ENCODE peak calls at places on chromosome 21, in ten cellular contexts. One of them, this sample, is unnamed. For H3K4me1, the result is how much of the 10 kb centered on the place peaks cover.

GRCh38 chr21:46092811-46093667 is 4.9 kb upstream of the COL6A2 start:
- DNase-seq in lung: no peak
- DNase-seq in lower lobe of right lung: no peak
- DNase-seq in CD4-positive, CD25-positive, alpha-beta regulatory T cell: no peak
- DNase-seq in upper lobe of right lung: peak
- DNase-seq in heart right ventricle: no peak
- DNase-seq in fibroblast of lung: no peak
- DNase-seq in sigmoid colon: peak
- DNase-seq in CD8-positive, alpha-beta memory T cell: no peak
- DNase-seq in IMR-90: no peak
- DNase-seq in this sample: peak

GRCh38 chr21:39088831-39089380 is 94.3 kb downstream of the PSMG1 start:
- DNase-seq in heart right ventricle: no peak
- DNase-seq in upper lobe of right lung: no peak
- DNase-seq in lower lobe of right lung: no peak
- DNase-seq in CD8-positive, alpha-beta memory T cell: no peak
- DNase-seq in fibroblast of lung: peak
- DNase-seq in lung: no peak
- DNase-seq in sigmoid colon: no peak
- DNase-seq in CD4-positive, CD25-positive, alpha-beta regulatory T cell: no peak
- DNase-seq in IMR-90: peak
- DNase-seq in this sample: peak

GRCh38 chr21:36847189-36847588 is 119.3 kb downstream of the HLCS start:
- DNase-seq in CD8-positive, alpha-beta memory T cell: no peak
- DNase-seq in sigmoid colon: no peak
- DNase-seq in fibroblast of lung: peak
- DNase-seq in heart right ventricle: no peak
- DNase-seq in upper lobe of right lung: no peak
- DNase-seq in lung: no peak
- DNase-seq in lower lobe of right lung: no peak
- DNase-seq in IMR-90: peak
- DNase-seq in CD4-positive, CD25-positive, alpha-beta regulatory T cell: no peak
- DNase-seq in this sample: no peak

GRCh38 chr21:27382404-27382803 is 415.5 kb upstream of the ADAMTS5 start:
- DNase-seq in lower lobe of right lung: no peak
- DNase-seq in upper lobe of right lung: no peak
- DNase-seq in fibroblast of lung: peak
- DNase-seq in sigmoid colon: no peak
- DNase-seq in CD4-positive, CD25-positive, alpha-beta regulatory T cell: no peak
- DNase-seq in IMR-90: peak
- DNase-seq in lung: no peak
- DNase-seq in heart right ventricle: no peak
- DNase-seq in CD8-positive, alpha-beta memory T cell: no peak
- DNase-seq in this sample: no peak

GRCh38 chr21:35904995-35905972 is 155.0 kb downstream of the SETD4 start:
- DNase-seq in IMR-90: no peak
- DNase-seq in heart right ventricle: peak
- DNase-seq in fibroblast of lung: peak
- DNase-seq in sigmoid colon: no peak
- DNase-seq in upper lobe of right lung: peak
- DNase-seq in CD8-positive, alpha-beta memory T cell: no peak
- DNase-seq in lower lobe of right lung: no peak
- DNase-seq in CD4-positive, CD25-positive, alpha-beta regulatory T cell: no peak
- DNase-seq in lung: no peak
- DNase-seq in this sample: peak

GRCh38 chr21:37146320-37147225 is 73.5 kb downstream of the TTC3 start:
- DNase-seq in fibroblast of lung: no peak
- DNase-seq in upper lobe of right lung: no peak
- DNase-seq in lung: no peak
- DNase-seq in CD8-positive, alpha-beta memory T cell: no peak
- DNase-seq in CD4-positive, CD25-positive, alpha-beta regulatory T cell: no peak
- DNase-seq in sigmoid colon: no peak
- DNase-seq in lower lobe of right lung: no peak
- DNase-seq in heart right ventricle: no peak
- DNase-seq in IMR-90: peak
- DNase-seq in this sample: no peak

GRCh38 chr21:33031562-33031961 is 5.8 kb downstream of the OLIG2 start:
- DNase-seq in CD8-positive, alpha-beta memory T cell: no peak
- DNase-seq in IMR-90: no peak
- DNase-seq in CD4-positive, CD25-positive, alpha-beta regulatory T cell: no peak
- DNase-seq in upper lobe of right lung: no peak
- DNase-seq in lower lobe of right lung: no peak
- DNase-seq in heart right ventricle: no peak
- DNase-seq in sigmoid colon: peak
- DNase-seq in fibroblast of lung: no peak
- DNase-seq in lung: no peak
- DNase-seq in this sample: no peak

GRCh38 chr21:33670076-33670475 is 27.8 kb downstream of the ITSN1 start:
- DNase-seq in lower lobe of right lung: no peak
- DNase-seq in IMR-90: peak
- DNase-seq in upper lobe of right lung: no peak
- DNase-seq in lung: no peak
- DNase-seq in CD4-positive, CD25-positive, alpha-beta regulatory T cell: no peak
- DNase-seq in CD8-positive, alpha-beta memory T cell: no peak
- DNase-seq in sigmoid colon: no peak
- DNase-seq in heart right ventricle: no peak
- DNase-seq in fibroblast of lung: no peak
- DNase-seq in this sample: no peak

GRCh38 chr21:35257413-35257812 is 208.3 kb upstream of the RUNX1 start:
- DNase-seq in sigmoid colon: peak
- DNase-seq in lung: peak
- DNase-seq in upper lobe of right lung: no peak
- DNase-seq in heart right ventricle: peak
- DNase-seq in CD8-positive, alpha-beta memory T cell: no peak
- DNase-seq in fibroblast of lung: peak
- DNase-seq in lower lobe of right lung: peak
- DNase-seq in IMR-90: peak
- DNase-seq in CD4-positive, CD25-positive, alpha-beta regulatory T cell: no peak
- DNase-seq in this sample: peak

GRCh38 chr21:33374080-33374873 is 28.9 kb upstream of the IFNGR2 start:
- DNase-seq in fibroblast of lung: peak
- DNase-seq in lung: peak
- DNase-seq in heart right ventricle: peak
- DNase-seq in CD4-positive, CD25-positive, alpha-beta regulatory T cell: peak
- DNase-seq in sigmoid colon: no peak
- DNase-seq in lower lobe of right lung: no peak
- DNase-seq in upper lobe of right lung: peak
- DNase-seq in CD8-positive, alpha-beta memory T cell: peak
- DNase-seq in IMR-90: peak
- DNase-seq in this sample: no peak

GRCh38 chr21:38660333-38661295 is 145.1 kb upstream of the ETS2 start:
- DNase-seq in CD8-positive, alpha-beta memory T cell: no peak
- DNase-seq in lower lobe of right lung: peak
- DNase-seq in fibroblast of lung: no peak
- DNase-seq in heart right ventricle: peak
- DNase-seq in CD4-positive, CD25-positive, alpha-beta regulatory T cell: no peak
- DNase-seq in upper lobe of right lung: peak
- DNase-seq in sigmoid colon: no peak
- DNase-seq in IMR-90: no peak
- DNase-seq in lung: no peak
- DNase-seq in this sample: peak

GRCh38 chr21:25871566-25871965 is 136.8 kb downstream of the GABPA start:
- DNase-seq in CD8-positive, alpha-beta memory T cell: no peak
- DNase-seq in IMR-90: no peak
- DNase-seq in upper lobe of right lung: no peak
- DNase-seq in sigmoid colon: no peak
- DNase-seq in lung: no peak
- DNase-seq in lower lobe of right lung: no peak
- DNase-seq in fibroblast of lung: no peak
- DNase-seq in CD4-positive, CD25-positive, alpha-beta regulatory T cell: no peak
- DNase-seq in heart right ventricle: no peak
- DNase-seq in this sample: no peak

GRCh38 chr21:36501589-36501892 is 21.6 kb upstream of the CLDN14 start:
- DNase-seq in heart right ventricle: no peak
- DNase-seq in lung: no peak
- DNase-seq in CD4-positive, CD25-positive, alpha-beta regulatory T cell: no peak
- DNase-seq in upper lobe of right lung: no peak
- DNase-seq in sigmoid colon: no peak
- DNase-seq in IMR-90: no peak
- DNase-seq in CD8-positive, alpha-beta memory T cell: no peak
- DNase-seq in lower lobe of right lung: no peak
- DNase-seq in fibroblast of lung: no peak
- DNase-seq in this sample: no peak

DNA sequence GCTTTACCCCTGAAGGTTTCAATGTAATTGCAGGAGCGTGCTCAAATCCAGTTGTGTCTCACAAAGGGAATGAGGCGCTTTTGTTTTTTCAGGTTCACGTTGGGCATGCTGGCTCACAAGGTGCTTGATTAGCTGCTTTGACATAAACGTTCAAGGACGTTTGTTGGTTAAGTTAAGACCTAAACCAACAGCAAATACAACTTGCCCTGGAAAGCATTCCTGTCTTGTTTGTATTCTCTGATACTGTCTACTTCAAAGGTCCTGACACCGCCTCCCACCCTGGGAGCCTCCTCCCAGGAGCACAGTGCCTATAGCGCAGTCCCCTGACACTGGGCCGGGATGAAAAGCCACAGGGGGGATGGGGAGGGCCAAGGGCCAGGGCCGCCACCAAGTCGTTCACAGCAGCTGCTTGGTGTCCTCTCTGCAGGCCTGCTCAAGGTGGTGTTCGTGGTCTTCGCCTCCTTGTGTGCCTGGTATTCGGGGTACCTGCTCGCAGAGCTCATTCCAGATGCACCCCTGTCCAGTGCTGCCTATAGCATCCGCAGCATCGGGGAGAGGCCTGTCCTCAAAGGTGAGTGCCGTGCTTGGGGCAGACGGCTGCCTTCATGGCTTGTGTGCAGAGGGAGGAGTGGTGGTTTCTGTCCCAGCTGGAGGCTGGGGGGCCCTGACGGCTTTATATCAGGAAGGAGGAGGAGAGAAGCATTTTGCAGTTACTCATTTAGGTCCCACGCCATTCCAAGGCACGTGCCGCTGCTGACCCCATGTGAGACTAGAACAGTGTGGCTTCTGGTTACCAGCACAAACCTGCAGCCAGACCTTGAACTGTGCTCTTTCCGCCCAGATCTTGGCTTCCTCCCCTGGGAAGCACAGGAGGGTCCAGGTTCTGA is 6.1 kb downstream of the FAM3B start:
- DNase-seq in IMR-90: no peak
- DNase-seq in lung: no peak
- DNase-seq in upper lobe of right lung: no peak
- DNase-seq in heart right ventricle: no peak
- DNase-seq in CD4-positive, CD25-positive, alpha-beta regulatory T cell: no peak
- DNase-seq in lower lobe of right lung: no peak
- DNase-seq in CD8-positive, alpha-beta memory T cell: no peak
- DNase-seq in sigmoid colon: no peak
- DNase-seq in fibroblast of lung: no peak
- DNase-seq in this sample: no peak
- H3K27ac ChIP-seq in IMR-90: no peak
- H3K27ac ChIP-seq in lung: no peak
- H3K27ac ChIP-seq in upper lobe of right lung: no peak
- H3K27ac ChIP-seq in heart right ventricle: no peak
- H3K27ac ChIP-seq in CD4-positive, CD25-positive, alpha-beta regulatory T cell: no peak
- H3K27ac ChIP-seq in lower lobe of right lung: no peak
- H3K27ac ChIP-seq in CD8-positive, alpha-beta memory T cell: no peak
- H3K27ac ChIP-seq in sigmoid colon: no peak
- H3K27ac ChIP-seq in fibroblast of lung: no peak
- H3K27ac ChIP-seq in this sample: no peak

DNA sequence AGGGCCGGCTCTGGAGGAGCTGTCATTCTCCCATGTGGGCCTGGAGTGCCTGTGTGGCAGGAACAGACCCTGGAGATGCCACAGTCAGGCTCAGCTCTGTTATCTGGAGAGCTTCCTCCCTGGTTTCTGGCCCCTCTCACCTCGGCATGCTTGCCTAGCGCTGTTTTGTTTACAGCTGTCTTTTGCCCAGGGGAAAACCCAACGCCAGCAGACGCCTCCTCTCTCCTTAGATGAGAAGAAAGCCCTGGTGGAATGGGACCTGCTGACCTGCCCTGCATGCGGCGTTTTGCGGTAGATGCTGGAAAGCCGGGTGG is 104.9 kb downstream of the CRYAA start:
- DNase-seq in lower lobe of right lung: peak
- DNase-seq in sigmoid colon: no peak
- DNase-seq in upper lobe of right lung: peak
- DNase-seq in CD8-positive, alpha-beta memory T cell: peak
- DNase-seq in CD4-positive, CD25-positive, alpha-beta regulatory T cell: no peak
- DNase-seq in fibroblast of lung: no peak
- DNase-seq in IMR-90: no peak
- DNase-seq in lung: no peak
- DNase-seq in heart right ventricle: no peak
- DNase-seq in this sample: peak
- H3K4me1 ChIP-seq in lower lobe of right lung: under half
- H3K4me1 ChIP-seq in sigmoid colon: under half
- H3K4me1 ChIP-seq in upper lobe of right lung: under half
- H3K4me1 ChIP-seq in CD8-positive, alpha-beta memory T cell: under half
- H3K4me1 ChIP-seq in CD4-positive, CD25-positive, alpha-beta regulatory T cell: under half
- H3K4me1 ChIP-seq in fibroblast of lung: under half
- H3K4me1 ChIP-seq in IMR-90: under half
- H3K4me1 ChIP-seq in lung: under half
- H3K4me1 ChIP-seq in heart right ventricle: under half
- H3K4me1 ChIP-seq in this sample: under half

DNA sequence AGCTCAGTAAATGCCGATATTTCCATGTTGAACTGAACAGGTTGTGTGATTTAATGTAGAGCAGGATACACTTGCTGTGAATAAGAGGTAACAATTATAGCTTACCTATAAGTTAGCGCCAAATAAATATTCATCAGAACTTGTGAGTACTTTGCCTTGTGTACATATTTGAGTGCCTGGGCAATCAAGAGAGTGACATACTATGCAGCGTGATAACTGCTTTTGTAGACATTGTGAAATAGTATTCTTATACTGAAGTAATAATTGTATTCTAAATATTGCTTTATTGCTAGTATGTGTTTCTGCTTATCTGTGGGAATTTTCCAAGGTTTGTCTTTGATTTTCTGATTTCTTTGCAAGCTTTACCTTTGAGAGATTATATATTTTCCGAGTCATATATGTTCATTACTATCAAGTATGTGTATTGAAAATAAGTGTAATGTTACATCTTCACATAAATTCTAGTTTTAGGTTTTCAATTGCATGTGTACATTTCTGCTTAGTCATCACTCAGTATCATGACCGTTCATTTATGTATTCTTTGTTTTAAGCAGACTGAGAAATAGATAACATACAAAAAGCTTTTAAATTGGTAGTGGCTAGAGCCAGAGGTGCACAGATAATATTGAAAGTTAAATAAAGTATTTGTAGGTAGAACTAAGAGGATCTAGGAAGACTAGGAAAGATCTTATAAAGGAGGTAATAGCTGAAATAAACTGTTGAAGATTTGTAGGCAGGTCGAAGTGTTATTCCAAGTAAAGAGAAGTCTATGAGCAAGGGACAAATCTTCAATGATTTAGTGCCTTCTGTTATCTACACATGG is 19.5 kb downstream of the USP25 start:
- DNase-seq in upper lobe of right lung: no peak
- DNase-seq in IMR-90: peak
- DNase-seq in lower lobe of right lung: no peak
- DNase-seq in lung: no peak
- DNase-seq in CD4-positive, CD25-positive, alpha-beta regulatory T cell: no peak
- DNase-seq in fibroblast of lung: peak
- DNase-seq in CD8-positive, alpha-beta memory T cell: no peak
- DNase-seq in sigmoid colon: no peak
- DNase-seq in heart right ventricle: no peak
- DNase-seq in this sample: no peak
- H3K27ac ChIP-seq in upper lobe of right lung: no peak
- H3K27ac ChIP-seq in IMR-90: no peak
- H3K27ac ChIP-seq in lower lobe of right lung: no peak
- H3K27ac ChIP-seq in lung: no peak
- H3K27ac ChIP-seq in CD4-positive, CD25-positive, alpha-beta regulatory T cell: no peak
- H3K27ac ChIP-seq in fibroblast of lung: no peak
- H3K27ac ChIP-seq in CD8-positive, alpha-beta memory T cell: peak
- H3K27ac ChIP-seq in sigmoid colon: no peak
- H3K27ac ChIP-seq in heart right ventricle: no peak
- H3K27ac ChIP-seq in this sample: no peak

GRCh38 chr21:44858791-44859190 is 14.7 kb downstream of the PTTG1IP start:
- DNase-seq in heart right ventricle: peak
- DNase-seq in upper lobe of right lung: peak
- DNase-seq in IMR-90: no peak
- DNase-seq in lower lobe of right lung: no peak
- DNase-seq in CD4-positive, CD25-positive, alpha-beta regulatory T cell: no peak
- DNase-seq in sigmoid colon: no peak
- DNase-seq in fibroblast of lung: no peak
- DNase-seq in CD8-positive, alpha-beta memory T cell: no peak
- DNase-seq in lung: no peak
- DNase-seq in this sample: peak
- H3K4me1 ChIP-seq in heart right ventricle: under half
- H3K4me1 ChIP-seq in upper lobe of right lung: under half
- H3K4me1 ChIP-seq in IMR-90: under half
- H3K4me1 ChIP-seq in lower lobe of right lung: under half
- H3K4me1 ChIP-seq in CD4-positive, CD25-positive, alpha-beta regulatory T cell: under half
- H3K4me1 ChIP-seq in sigmoid colon: under half
- H3K4me1 ChIP-seq in fibroblast of lung: under half
- H3K4me1 ChIP-seq in CD8-positive, alpha-beta memory T cell: under half
- H3K4me1 ChIP-seq in lung: under half
- H3K4me1 ChIP-seq in this sample: under half